ENCODE peak calls at places on chromosome 18, in eight cellular contexts. A, B, M, P, W, J, H and O are unnamed samples.

GRCh38 chr18:3603460-3604259 is 153.7 kb downstream of the TGIF1 start:
- DNase-seq in A (no peak), M (no peak), W (no peak), B (no peak), H (peak), P (peak), J (no peak), O (no peak)

GRCh38 chr18:34821669-34822210 is 111.6 kb downstream of the DTNA start:
- DNase-seq in P (peak), H (no peak), J (no peak), M (no peak), A (peak), B (no peak), W (no peak), O (no peak)

GRCh38 chr18:11729556-11729955 is 40.5 kb downstream of the GNAL start:
- DNase-seq in H (no peak), M (no peak), B (no peak), W (no peak), J (no peak), A (no peak), P (no peak), O (no peak)

GRCh38 chr18:55763298-55763697 is 175.3 kb upstream of the TCF4 start:
- DNase-seq in M (no peak), W (no peak), B (no peak), P (peak), H (no peak), A (no peak), J (no peak), O (no peak)

GRCh38 chr18:3350566-3351527 is 88.9 kb downstream of the MYL12B start:
- DNase-seq in A (no peak), P (no peak), J (no peak), W (no peak), M (no peak), B (no peak), H (peak), O (no peak)

GRCh38 chr18:42047721-42048120 is 92.7 kb downstream of the PIK3C3 start:
- DNase-seq in M (no peak), W (no peak), A (no peak), B (no peak), H (no peak), J (no peak), P (peak), O (no peak)

GRCh38 chr18:55054591-55054990 is 95.3 kb upstream of the CCDC68 start:
- DNase-seq in A (no peak), H (no peak), J (no peak), P (no peak), B (no peak), W (no peak), M (no peak), O (no peak)

GRCh38 chr18:74819433-74820059 is 221.9 kb downstream of the ZNF407 start:
- DNase-seq in A (peak), B (no peak), M (no peak), W (no peak), H (no peak), P (no peak), J (no peak), O (no peak)

GRCh38 chr18:50401888-50402287 is 27.0 kb downstream of the SKA1 start:
- DNase-seq in H (peak), W (no peak), P (no peak), J (no peak), B (no peak), M (peak), A (peak), O (no peak)

GRCh38 chr18:61922435-61922834 is 29.6 kb upstream of the RNF152 start:
- DNase-seq in P (no peak), W (no peak), A (no peak), B (no peak), M (no peak), J (no peak), H (no peak), O (no peak)

GRCh38 chr18:62045316-62045715 is 141.5 kb downstream of the PIGN start:
- DNase-seq in M (no peak), H (no peak), P (no peak), A (no peak), J (no peak), B (no peak), W (no peak), O (no peak)

GRCh38 chr18:32383040-32383819 is 87.5 kb downstream of the GAREM1 start:
- DNase-seq in A (no peak), P (peak), M (no peak), J (no peak), B (no peak), H (peak), W (no peak), O (no peak)

GRCh38 chr18:8559612-8560011 is 49.6 kb upstream of the RAB12 start:
- DNase-seq in H (no peak), J (no peak), P (no peak), M (no peak), A (no peak), W (no peak), B (no peak), O (no peak)

GRCh38 chr18:3584897-3585460 is 135.0 kb downstream of the TGIF1 start:
- DNase-seq in J (no peak), P (no peak), B (no peak), H (peak), W (no peak), M (no peak), A (no peak), O (no peak)